ENCODE peak calls at places on chromosomes 6 and 20, in four cellular contexts. I is AG09309, B is heart left ventricle, K is substantia nigra. T is an unnamed sample.

GRCh38 chr20:20711413-20711812 is 1.0 kb downstream of the RALGAPA2 start:
- DNase-seq in I (no peak), B (no peak), K (no peak), T (peak; percentile 49)

GRCh38 chr20:41316602-41317535 is 662 bp downstream of the ZHX3 start:
- DNase-seq in I (peak; percentile 45), B (peak; percentile 88), K (peak; percentile 83), T (peak; percentile 85)

GRCh38 chr20:46741924-46742692 is 32.7 kb downstream of the SLC2A10 start:
- DNase-seq in B (no peak), K (no peak), I (no peak), T (peak; percentile 4)

GRCh38 chr6:10518461-10519216 is 2.5 kb upstream of the GCNT2 start:
- DNase-seq in K (no peak), I (no peak), B (no peak), T (no peak)

GRCh38 chr6:54286141-54286540 is 22.1 kb upstream of the TINAG start:
- DNase-seq in B (no peak), I (no peak), K (no peak), T (no peak)

GRCh38 chr20:62252342-62252966 is 14.1 kb downstream of the OSBPL2 start:
- DNase-seq in B (no peak), I (no peak), K (no peak), T (no peak)

GRCh38 chr6:44367686-44368085 is 19.8 kb upstream of the CDC5L start:
- DNase-seq in B (no peak), K (no peak), I (no peak), T (no peak)

GRCh38 chr6:88251261-88251660 is 85.1 kb upstream of the CNR1 start:
- DNase-seq in B (no peak), I (no peak), K (no peak), T (no peak)

GRCh38 chr6:83193747-83194582 is 808 bp downstream of the RWDD2A start:
- DNase-seq in B (peak; percentile 45), I (no peak), K (peak; percentile 36), T (peak; percentile 69)

GRCh38 chr6:19759117-19759880 is 77.9 kb upstream of the ID4 start:
- DNase-seq in K (no peak), I (peak; percentile 72), B (no peak), T (no peak)

GRCh38 chr6:81938991-81939773 is 186.7 kb upstream of the TENT5A start:
- DNase-seq in K (no peak), B (no peak), I (peak; percentile 44), T (no peak)

GRCh38 chr6:81003156-81003555 is 749.3 kb downstream of the TENT5A start:
- DNase-seq in I (peak; percentile 14), B (no peak), K (no peak), T (no peak)

GRCh38 chr20:50111829-50112495 is 988 bp downstream of the UBE2V1 start:
- DNase-seq in B (no peak), K (no peak), I (no peak), T (no peak)

T was measured in left colon.